ENCODE peak calls at places on chromosomes 12 and 14, in nine cellular contexts. E, N, Z, S, V, I, G, X and Q are unnamed samples.

GRCh38 chr14:99185436-99186068 is 86.4 kb downstream of the BCL11B start:
- DNase-seq in G (no peak), E (no peak), N (peak), V (no peak), S (no peak), X (no peak), I (no peak), Z (no peak), Q (no peak)

GRCh38 chr12:52004042-52004648 is 2.6 kb upstream of the TAMALIN start:
- DNase-seq in E (no peak), I (no peak), V (no peak), N (no peak), G (peak), S (peak), X (peak), Z (no peak), Q (no peak)

GRCh38 chr14:106790189-106791036 is 1264.0 kb downstream of the TMEM121 start:
- DNase-seq in S (no peak), I (peak), E (peak), V (peak), X (peak), G (peak), N (no peak), Z (no peak), Q (no peak)

GRCh38 chr14:91284146-91284790 is 39.8 kb upstream of the GPR68 start:
- DNase-seq in E (no peak), X (no peak), V (no peak), S (peak), N (no peak), G (no peak), Z (no peak), I (no peak), Q (no peak)

GRCh38 chr12:124497658-124498057 is 69.8 kb downstream of the NCOR2 start:
- DNase-seq in X (peak), E (no peak), S (peak), G (peak), N (peak), Z (no peak), V (no peak), I (no peak), Q (no peak)

GRCh38 chr14:90660865-90661570 is 155.2 kb downstream of the TTC7B start:
- DNase-seq in I (no peak), S (no peak), Z (peak), V (no peak), E (no peak), N (no peak), X (no peak), G (no peak), Q (no peak)

GRCh38 chr12:56677680-56678079 is 10.4 kb downstream of the PTGES3 start:
- DNase-seq in I (no peak), G (no peak), N (no peak), Z (no peak), S (no peak), V (no peak), E (no peak), X (no peak), Q (no peak)

GRCh38 chr12:91178801-91179200 is 3.8 kb downstream of the DCN start:
- DNase-seq in N (no peak), I (no peak), S (peak), Z (no peak), G (no peak), E (no peak), X (no peak), V (no peak), Q (no peak)